ENCODE peak calls at places on chromosomes 6 and 20, in four cellular contexts. One of them, this sample, is unnamed.

GRCh38 chr6:143245656-143246055 is 185.0 kb downstream of the AIG1 start:
- DNase-seq in adipocyte: no peak
- DNase-seq in fibroblast of mammary gland: no peak
- DNase-seq in nucleus accumbens: no peak
- DNase-seq in this sample: no peak

GRCh38 chr6:166001359-166001758 is 166.3 kb downstream of the TBXT start:
- DNase-seq in adipocyte: no peak
- DNase-seq in fibroblast of mammary gland: no peak
- DNase-seq in nucleus accumbens: no peak
- DNase-seq in this sample: no peak

GRCh38 chr6:100512203-100512862 is 47.6 kb upstream of the SIM1 start:
- DNase-seq in adipocyte: peak
- DNase-seq in fibroblast of mammary gland: peak
- DNase-seq in nucleus accumbens: no peak
- DNase-seq in this sample: peak

GRCh38 chr6:16505711-16506362 is 255.4 kb downstream of the ATXN1 start:
- DNase-seq in adipocyte: peak
- DNase-seq in fibroblast of mammary gland: peak
- DNase-seq in nucleus accumbens: no peak
- DNase-seq in this sample: peak

GRCh38 chr20:4091332-4092135 is 76.2 kb upstream of the RNF24 start:
- DNase-seq in adipocyte: peak
- DNase-seq in fibroblast of mammary gland: peak
- DNase-seq in nucleus accumbens: no peak
- DNase-seq in this sample: peak

GRCh38 chr20:48002517-48002970 is 217.3 kb upstream of the SULF2 start:
- DNase-seq in adipocyte: no peak
- DNase-seq in fibroblast of mammary gland: no peak
- DNase-seq in nucleus accumbens: no peak
- DNase-seq in this sample: no peak

GRCh38 chr20:35006531-35006971 is 50.9 kb downstream of the MYH7B start:
- DNase-seq in adipocyte: no peak
- DNase-seq in fibroblast of mammary gland: no peak
- DNase-seq in nucleus accumbens: no peak
- DNase-seq in this sample: no peak

GRCh38 chr20:54108394-54108643 is 37.9 kb upstream of the BCAS1 start:
- DNase-seq in adipocyte: no peak
- DNase-seq in fibroblast of mammary gland: no peak
- DNase-seq in nucleus accumbens: no peak
- DNase-seq in this sample: no peak

GRCh38 chr6:169846286-169847056 is 95.0 kb downstream of the ERMARD start:
- DNase-seq in adipocyte: no peak
- DNase-seq in fibroblast of mammary gland: no peak
- DNase-seq in nucleus accumbens: no peak
- DNase-seq in this sample: no peak

GRCh38 chr6:38198219-38198618 is 378.7 kb downstream of the ZFAND3 start:
- DNase-seq in adipocyte: no peak
- DNase-seq in fibroblast of mammary gland: no peak
- DNase-seq in nucleus accumbens: no peak
- DNase-seq in this sample: no peak

GRCh38 chr6:96059586-96059985 is 43.8 kb downstream of the FUT9 start:
- DNase-seq in adipocyte: no peak
- DNase-seq in fibroblast of mammary gland: no peak
- DNase-seq in nucleus accumbens: no peak
- DNase-seq in this sample: no peak

GRCh38 chr6:43780293-43780692 is 10.3 kb downstream of the VEGFA start:
- DNase-seq in adipocyte: no peak
- DNase-seq in fibroblast of mammary gland: no peak
- DNase-seq in nucleus accumbens: no peak
- DNase-seq in this sample: no peak

GRCh38 chr6:154479388-154480143 is 30.9 kb downstream of the CNKSR3 start:
- DNase-seq in adipocyte: peak
- DNase-seq in fibroblast of mammary gland: peak
- DNase-seq in nucleus accumbens: no peak
- DNase-seq in this sample: peak

GRCh38 chr6:120608826-120609225 is 725.5 kb downstream of the TBC1D32 start:
- DNase-seq in adipocyte: no peak
- DNase-seq in fibroblast of mammary gland: peak
- DNase-seq in nucleus accumbens: no peak
- DNase-seq in this sample: no peak

This sample was measured in ELR.